ENCODE peak calls at places on chromosomes 4 and X, in eight cellular contexts. One of them, this sample, is unnamed.

GRCh38 chrX:20743054-20743453 is 476.3 kb upstream of the RPS6KA3 start:
- DNase-seq in GM12865: no peak
- DNase-seq in cardiac fibroblast: no peak
- DNase-seq in AG10803: no peak
- DNase-seq in heart right ventricle: no peak
- DNase-seq in Caco-2: no peak
- DNase-seq in astrocyte of the spinal cord: no peak
- DNase-seq in adrenal gland: peak
- DNase-seq in this sample: no peak

GRCh38 chrX:129759576-129760061 is 20.1 kb upstream of the SASH3 start:
- DNase-seq in Caco-2: peak
- DNase-seq in astrocyte of the spinal cord: peak
- DNase-seq in adrenal gland: peak
- DNase-seq in GM12865: peak
- DNase-seq in AG10803: peak
- DNase-seq in heart right ventricle: peak
- DNase-seq in cardiac fibroblast: peak
- DNase-seq in this sample: peak

GRCh38 chr4:123421227-123421941 is 24.8 kb downstream of the SPRY1 start:
- DNase-seq in heart right ventricle: no peak
- DNase-seq in adrenal gland: no peak
- DNase-seq in cardiac fibroblast: peak
- DNase-seq in AG10803: no peak
- DNase-seq in astrocyte of the spinal cord: no peak
- DNase-seq in GM12865: no peak
- DNase-seq in Caco-2: no peak
- DNase-seq in this sample: no peak

GRCh38 chr4:139798456-139798855 is 132.8 kb downstream of the MGST2 start:
- DNase-seq in AG10803: peak
- DNase-seq in astrocyte of the spinal cord: no peak
- DNase-seq in heart right ventricle: no peak
- DNase-seq in Caco-2: no peak
- DNase-seq in adrenal gland: no peak
- DNase-seq in cardiac fibroblast: peak
- DNase-seq in GM12865: no peak
- DNase-seq in this sample: no peak

GRCh38 chr4:160110891-160111290 is 1008.0 kb downstream of the RAPGEF2 start:
- DNase-seq in cardiac fibroblast: no peak
- DNase-seq in heart right ventricle: no peak
- DNase-seq in GM12865: no peak
- DNase-seq in Caco-2: no peak
- DNase-seq in adrenal gland: no peak
- DNase-seq in astrocyte of the spinal cord: no peak
- DNase-seq in AG10803: no peak
- DNase-seq in this sample: no peak

GRCh38 chr4:63492515-63492914 is 916.7 kb downstream of the TECRL start:
- DNase-seq in heart right ventricle: no peak
- DNase-seq in AG10803: no peak
- DNase-seq in cardiac fibroblast: no peak
- DNase-seq in Caco-2: no peak
- DNase-seq in GM12865: no peak
- DNase-seq in adrenal gland: no peak
- DNase-seq in astrocyte of the spinal cord: no peak
- DNase-seq in this sample: no peak

GRCh38 chrX:65035451-65035779 is 59.2 kb upstream of the ZC4H2 start:
- DNase-seq in AG10803: peak
- DNase-seq in cardiac fibroblast: no peak
- DNase-seq in heart right ventricle: peak
- DNase-seq in GM12865: no peak
- DNase-seq in Caco-2: peak
- DNase-seq in adrenal gland: no peak
- DNase-seq in astrocyte of the spinal cord: peak
- DNase-seq in this sample: no peak

GRCh38 chr4:185318679-185319078 is 77.0 kb downstream of the LRP2BP start:
- DNase-seq in GM12865: peak
- DNase-seq in heart right ventricle: no peak
- DNase-seq in cardiac fibroblast: peak
- DNase-seq in Caco-2: peak
- DNase-seq in AG10803: no peak
- DNase-seq in astrocyte of the spinal cord: peak
- DNase-seq in adrenal gland: no peak
- DNase-seq in this sample: no peak

GRCh38 chr4:88008624-88009235 is 1.3 kb downstream of the PKD2 start:
- DNase-seq in Caco-2: no peak
- DNase-seq in heart right ventricle: no peak
- DNase-seq in cardiac fibroblast: peak
- DNase-seq in astrocyte of the spinal cord: peak
- DNase-seq in GM12865: peak
- DNase-seq in AG10803: peak
- DNase-seq in adrenal gland: no peak
- DNase-seq in this sample: no peak

GRCh38 chr4:88009871-88010270 is 2.4 kb downstream of the PKD2 start:
- DNase-seq in astrocyte of the spinal cord: peak
- DNase-seq in heart right ventricle: no peak
- DNase-seq in cardiac fibroblast: no peak
- DNase-seq in Caco-2: no peak
- DNase-seq in adrenal gland: no peak
- DNase-seq in AG10803: no peak
- DNase-seq in GM12865: no peak
- DNase-seq in this sample: no peak

GRCh38 chr4:88012652-88013051 is 5.2 kb downstream of the PKD2 start:
- DNase-seq in astrocyte of the spinal cord: no peak
- DNase-seq in adrenal gland: no peak
- DNase-seq in AG10803: no peak
- DNase-seq in Caco-2: no peak
- DNase-seq in cardiac fibroblast: no peak
- DNase-seq in heart right ventricle: no peak
- DNase-seq in GM12865: peak
- DNase-seq in this sample: no peak

GRCh38 chr4:88008133-88008621 is 742 bp downstream of the PKD2 start:
- DNase-seq in astrocyte of the spinal cord: peak
- DNase-seq in adrenal gland: peak
- DNase-seq in AG10803: peak
- DNase-seq in heart right ventricle: peak
- DNase-seq in cardiac fibroblast: peak
- DNase-seq in Caco-2: peak
- DNase-seq in GM12865: peak
- DNase-seq in this sample: peak

DNA sequence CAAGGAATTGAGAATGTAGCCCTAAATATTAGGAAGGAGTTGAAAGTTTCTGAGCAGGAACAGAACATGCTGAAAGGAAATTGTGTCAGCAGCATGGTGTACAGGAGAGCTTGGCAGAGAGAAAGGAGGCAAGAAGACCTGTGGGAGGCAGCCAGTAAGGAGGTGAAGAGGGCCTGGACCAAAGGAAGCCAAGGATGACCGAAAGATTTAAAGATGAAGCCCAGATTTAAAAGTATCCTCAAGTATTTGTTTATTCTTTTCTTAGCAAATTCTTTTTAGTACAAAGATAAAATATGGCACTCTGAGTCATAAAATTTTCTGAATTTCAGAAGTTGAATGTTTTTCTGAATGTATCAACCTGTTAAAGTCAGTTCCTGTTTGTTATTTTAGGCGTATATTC is 3.5 kb downstream of the PKD2 start:
- DNase-seq in GM12865: no peak
- DNase-seq in adrenal gland: no peak
- DNase-seq in astrocyte of the spinal cord: peak
- DNase-seq in cardiac fibroblast: peak
- DNase-seq in heart right ventricle: no peak
- DNase-seq in Caco-2: no peak
- DNase-seq in AG10803: no peak
- DNase-seq in this sample: peak
- H3K4me3 ChIP-seq in GM12865: peak
- H3K4me3 ChIP-seq in adrenal gland: peak
- H3K4me3 ChIP-seq in astrocyte of the spinal cord: no peak
- H3K4me3 ChIP-seq in cardiac fibroblast: no peak
- H3K4me3 ChIP-seq in heart right ventricle: no peak
- H3K4me3 ChIP-seq in Caco-2: no peak
- H3K4me3 ChIP-seq in AG10803: no peak
- H3K4me3 ChIP-seq in this sample: no peak

GRCh38 chr4:41625531-41625930 is 87.6 kb downstream of the LIMCH1 start:
- DNase-seq in GM12865: no peak
- DNase-seq in astrocyte of the spinal cord: no peak
- DNase-seq in adrenal gland: no peak
- DNase-seq in AG10803: no peak
- DNase-seq in cardiac fibroblast: no peak
- DNase-seq in Caco-2: no peak
- DNase-seq in heart right ventricle: no peak
- DNase-seq in this sample: no peak

GRCh38 chr4:41619161-41619560 is 81.2 kb downstream of the LIMCH1 start:
- DNase-seq in AG10803: no peak
- DNase-seq in Caco-2: no peak
- DNase-seq in cardiac fibroblast: no peak
- DNase-seq in GM12865: no peak
- DNase-seq in adrenal gland: no peak
- DNase-seq in astrocyte of the spinal cord: no peak
- DNase-seq in heart right ventricle: no peak
- DNase-seq in this sample: no peak

GRCh38 chr4:41622816-41623215 is 84.9 kb downstream of the LIMCH1 start:
- DNase-seq in GM12865: no peak
- DNase-seq in Caco-2: no peak
- DNase-seq in heart right ventricle: no peak
- DNase-seq in AG10803: no peak
- DNase-seq in astrocyte of the spinal cord: no peak
- DNase-seq in adrenal gland: no peak
- DNase-seq in cardiac fibroblast: no peak
- DNase-seq in this sample: no peak

GRCh38 chr4:41624765-41625164 is 86.8 kb downstream of the LIMCH1 start:
- DNase-seq in Caco-2: no peak
- DNase-seq in cardiac fibroblast: no peak
- DNase-seq in GM12865: no peak
- DNase-seq in AG10803: no peak
- DNase-seq in astrocyte of the spinal cord: no peak
- DNase-seq in adrenal gland: no peak
- DNase-seq in heart right ventricle: no peak
- DNase-seq in this sample: no peak

DNA sequence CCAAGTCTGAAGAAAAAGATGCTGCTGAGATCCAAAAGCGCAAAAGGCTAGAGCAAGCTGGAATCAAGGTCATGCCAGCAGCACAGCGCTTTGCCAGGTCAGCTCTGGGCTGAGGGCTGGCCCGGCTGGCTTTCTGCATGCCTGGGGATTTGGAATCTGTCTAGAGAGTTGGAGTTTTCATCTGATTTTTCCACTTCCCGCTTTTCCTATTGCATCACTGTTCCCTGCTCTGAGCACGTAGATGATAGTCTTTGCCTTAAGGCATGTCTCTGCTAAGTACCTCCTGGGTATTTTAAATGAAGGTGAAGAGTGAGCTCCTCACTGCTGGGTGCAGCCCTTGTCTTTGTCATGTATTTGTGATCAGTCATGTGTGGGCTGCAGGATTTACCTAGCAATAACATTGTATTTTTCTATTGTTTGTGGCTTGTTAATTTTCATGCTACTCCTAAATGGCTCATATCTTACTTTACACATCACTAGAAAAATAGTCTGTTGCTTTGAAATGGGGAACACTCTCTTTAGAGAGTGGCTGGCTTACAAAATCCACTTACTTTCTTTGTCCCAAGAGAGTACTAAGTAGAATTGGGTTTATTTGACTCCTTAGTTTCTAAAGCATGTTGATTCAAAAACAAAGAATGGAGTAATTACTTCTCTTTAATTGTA is 82.8 kb downstream of the LIMCH1 start:
- DNase-seq in AG10803: no peak
- DNase-seq in GM12865: no peak
- DNase-seq in cardiac fibroblast: no peak
- DNase-seq in astrocyte of the spinal cord: no peak
- DNase-seq in adrenal gland: peak
- DNase-seq in Caco-2: no peak
- DNase-seq in heart right ventricle: peak
- DNase-seq in this sample: no peak
- H3K4me3 ChIP-seq in AG10803: no peak
- H3K4me3 ChIP-seq in GM12865: no peak
- H3K4me3 ChIP-seq in cardiac fibroblast: no peak
- H3K4me3 ChIP-seq in astrocyte of the spinal cord: no peak
- H3K4me3 ChIP-seq in adrenal gland: no peak
- H3K4me3 ChIP-seq in Caco-2: no peak
- H3K4me3 ChIP-seq in heart right ventricle: no peak
- H3K4me3 ChIP-seq in this sample: no peak

GRCh38 chrX:152137771-152138387 is 498 bp downstream of the MAGEA10 start:
- DNase-seq in astrocyte of the spinal cord: no peak
- DNase-seq in AG10803: no peak
- DNase-seq in heart right ventricle: no peak
- DNase-seq in adrenal gland: no peak
- DNase-seq in Caco-2: no peak
- DNase-seq in GM12865: no peak
- DNase-seq in cardiac fibroblast: no peak
- DNase-seq in this sample: no peak
- H3K4me3 ChIP-seq in astrocyte of the spinal cord: no peak
- H3K4me3 ChIP-seq in AG10803: no peak
- H3K4me3 ChIP-seq in heart right ventricle: no peak
- H3K4me3 ChIP-seq in adrenal gland: no peak
- H3K4me3 ChIP-seq in Caco-2: no peak
- H3K4me3 ChIP-seq in GM12865: no peak
- H3K4me3 ChIP-seq in cardiac fibroblast: no peak
- H3K4me3 ChIP-seq in this sample: no peak

GRCh38 chrX:48924270-48924669 is 5.4 kb upstream of the PIM2 start:
- DNase-seq in heart right ventricle: no peak
- DNase-seq in adrenal gland: no peak
- DNase-seq in cardiac fibroblast: no peak
- DNase-seq in GM12865: no peak
- DNase-seq in astrocyte of the spinal cord: no peak
- DNase-seq in AG10803: no peak
- DNase-seq in Caco-2: no peak
- DNase-seq in this sample: no peak

GRCh38 chrX:48927125-48927524 is 8.3 kb upstream of the PIM2 start:
- DNase-seq in Caco-2: no peak
- DNase-seq in astrocyte of the spinal cord: no peak
- DNase-seq in adrenal gland: no peak
- DNase-seq in GM12865: no peak
- DNase-seq in AG10803: no peak
- DNase-seq in heart right ventricle: no peak
- DNase-seq in cardiac fibroblast: no peak
- DNase-seq in this sample: no peak

GRCh38 chrX:48933757-48934156 is 14.9 kb upstream of the PIM2 start:
- DNase-seq in AG10803: no peak
- DNase-seq in GM12865: peak
- DNase-seq in heart right ventricle: no peak
- DNase-seq in astrocyte of the spinal cord: no peak
- DNase-seq in cardiac fibroblast: no peak
- DNase-seq in Caco-2: no peak
- DNase-seq in adrenal gland: no peak
- DNase-seq in this sample: no peak

GRCh38 chrX:48923771-48924170 is 4.9 kb upstream of the PIM2 start:
- DNase-seq in astrocyte of the spinal cord: no peak
- DNase-seq in adrenal gland: no peak
- DNase-seq in Caco-2: no peak
- DNase-seq in GM12865: no peak
- DNase-seq in cardiac fibroblast: no peak
- DNase-seq in AG10803: no peak
- DNase-seq in heart right ventricle: no peak
- DNase-seq in this sample: no peak

DNA sequence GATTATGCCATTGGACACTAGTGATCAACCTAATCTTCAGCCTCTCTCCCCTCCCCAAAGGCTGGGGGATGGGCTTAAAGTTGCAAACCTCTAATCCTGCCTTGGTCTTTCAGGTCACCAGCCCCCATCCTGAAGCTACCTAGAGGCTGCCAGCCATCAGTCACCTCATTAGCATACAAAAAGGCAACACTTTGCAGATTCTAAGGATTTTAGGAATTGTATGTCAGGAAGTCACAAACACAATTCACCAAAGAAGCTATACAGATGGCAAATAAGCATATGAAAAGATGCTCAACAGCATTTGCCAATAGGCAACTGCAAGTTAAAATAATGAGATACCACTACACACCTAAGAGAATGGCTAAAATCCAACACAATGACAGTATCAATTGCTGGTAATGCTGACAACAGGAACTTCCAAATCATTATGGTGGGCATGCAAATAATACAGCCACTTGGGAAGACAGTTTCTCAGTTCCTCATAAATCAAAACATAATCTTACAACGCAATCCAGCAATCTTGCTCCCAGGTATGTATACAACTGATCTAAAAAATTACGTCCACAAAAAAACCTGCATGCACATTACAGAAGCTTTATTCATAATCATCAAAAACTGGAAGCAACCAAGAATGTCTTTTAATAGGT is 9.0 kb upstream of the PIM2 start:
- DNase-seq in heart right ventricle: no peak
- DNase-seq in GM12865: no peak
- DNase-seq in cardiac fibroblast: no peak
- DNase-seq in adrenal gland: no peak
- DNase-seq in Caco-2: no peak
- DNase-seq in astrocyte of the spinal cord: no peak
- DNase-seq in AG10803: no peak
- DNase-seq in this sample: no peak
- H3K4me3 ChIP-seq in heart right ventricle: no peak
- H3K4me3 ChIP-seq in GM12865: no peak
- H3K4me3 ChIP-seq in cardiac fibroblast: no peak
- H3K4me3 ChIP-seq in adrenal gland: no peak
- H3K4me3 ChIP-seq in Caco-2: no peak
- H3K4me3 ChIP-seq in astrocyte of the spinal cord: no peak
- H3K4me3 ChIP-seq in AG10803: no peak
- H3K4me3 ChIP-seq in this sample: no peak

This sample was measured in MG63.